ENCODE peak calls at places on chromosomes 3 and 15, in five cellular contexts. J is H1, E is HepG2, C is K562, K is A549. S is an unnamed sample.

GRCh38 chr15:57057134-57057930 is 138.9 kb downstream of the TCF12 start:
- DNase-seq in J (no peak), E (no peak), C (no peak), K (no peak), S (no peak)

GRCh38 chr15:45731331-45731730 is 96.5 kb downstream of the SQOR start:
- DNase-seq in J (no peak), E (no peak), C (no peak), K (no peak), S (no peak)

GRCh38 chr3:61966200-61966599 is 404.8 kb downstream of the PTPRG start:
- DNase-seq in J (no peak), E (peak; percentile 34), C (no peak), K (no peak), S (peak; percentile 4)

GRCh38 chr3:93924491-93924890 is 49.2 kb downstream of the PROS1 start:
- DNase-seq in J (no peak), E (no peak), C (no peak), K (no peak), S (no peak)

GRCh38 chr3:87225659-87226058 is 1.4 kb upstream of the CHMP2B start:
- DNase-seq in J (no peak), E (no peak), C (no peak), K (no peak), S (no peak)

GRCh38 chr3:197503652-197504051 is 52.1 kb downstream of the BDH1 start:
- DNase-seq in J (no peak), E (no peak), C (no peak), K (no peak), S (no peak)

GRCh38 chr3:73141531-73141930 is 80.1 kb downstream of the EBLN2 start:
- DNase-seq in J (no peak), E (no peak), C (no peak), K (no peak), S (no peak)

GRCh38 chr3:71010731-71011455 is 572.6 kb downstream of the FOXP1 start:
- DNase-seq in J (no peak), E (no peak), C (peak; percentile 18), K (no peak), S (peak; percentile 31)

GRCh38 chr3:134083008-134083407 is 53.3 kb upstream of the SLCO2A1 start:
- DNase-seq in J (no peak), E (no peak), C (no peak), K (no peak), S (no peak)

DNA sequence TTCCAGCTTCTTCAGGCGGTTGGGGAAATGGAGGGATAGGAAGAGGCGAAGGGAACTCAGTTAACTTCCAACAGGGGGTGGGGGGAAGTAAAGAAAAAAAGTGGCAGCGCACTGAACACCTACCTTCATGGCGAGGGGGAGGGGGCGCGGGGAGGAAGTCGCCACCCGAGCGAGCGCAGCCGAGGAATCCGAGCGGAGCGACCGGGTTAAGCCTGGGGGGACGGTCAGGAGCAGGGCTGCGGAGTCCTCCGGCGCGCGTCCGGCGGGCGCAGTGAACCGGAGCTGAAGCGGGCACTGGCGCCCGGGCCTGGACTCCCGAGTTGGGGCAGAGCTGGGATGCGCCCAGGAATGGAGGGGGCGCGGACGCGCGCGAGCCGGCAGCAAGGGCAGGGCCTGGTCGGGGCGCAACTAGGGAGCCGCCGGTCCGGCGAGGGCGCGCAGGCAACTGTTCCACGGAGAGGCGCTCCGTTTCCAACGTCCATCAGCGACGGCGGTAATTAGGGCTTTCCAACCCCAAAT is at the start of gene WNT5A:
- DNase-seq in J (no peak), E (no peak), C (no peak), K (peak; percentile 41), S (no peak)
- TF ChIP-seq MAFK in J (no peak), E (no peak), C (no peak), K (no peak), S (no peak)

DNA sequence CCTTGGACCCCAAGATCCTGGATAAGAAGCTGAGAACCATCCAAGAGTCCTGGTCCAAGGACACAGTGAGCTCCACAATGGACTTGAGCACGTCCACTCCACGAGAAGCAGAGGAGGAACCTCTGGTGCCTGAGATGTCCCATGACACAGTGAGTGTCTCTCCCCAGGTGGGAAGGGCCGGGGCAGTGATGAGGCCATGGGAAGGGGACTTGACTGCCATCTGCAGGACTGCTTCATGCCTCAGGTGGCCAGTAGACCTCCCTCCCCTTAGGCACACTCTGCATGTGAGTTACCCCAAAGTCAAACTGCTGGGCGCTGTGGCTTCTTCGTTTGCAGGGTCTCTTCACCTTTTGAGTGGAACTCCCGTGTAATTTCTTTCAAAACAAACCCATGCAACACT is 59.7 kb downstream of the CCDC33 start:
- DNase-seq in J (no peak), E (no peak), C (peak; percentile 43), K (no peak), S (no peak)
- TF ChIP-seq MAFK in J (no peak), E (no peak), C (no peak), K (no peak), S (no peak)

GRCh38 chr3:115982121-115982520 is 358.8 kb downstream of the GAP43 start:
- DNase-seq in J (no peak), E (no peak), C (no peak), K (no peak), S (no peak)

GRCh38 chr3:115990669-115991068 is 367.4 kb downstream of the GAP43 start:
- DNase-seq in J (no peak), E (no peak), C (no peak), K (no peak), S (no peak)

GRCh38 chr3:115989927-115990326 is 366.6 kb downstream of the GAP43 start:
- DNase-seq in J (no peak), E (no peak), C (no peak), K (no peak), S (peak; percentile 90)

GRCh38 chr3:115982629-115983028 is 359.3 kb downstream of the GAP43 start:
- DNase-seq in J (no peak), E (no peak), C (peak; percentile 17), K (no peak), S (no peak)

GRCh38 chr3:115986555-115987207 is 363.4 kb downstream of the GAP43 start:
- DNase-seq in J (no peak), E (peak; percentile 46), C (peak; percentile 58), K (peak; percentile 46), S (peak; percentile 34)
- TF ChIP-seq MAFK in J (no peak), E (no peak), C (no peak), K (no peak), S (no peak)

GRCh38 chr3:44058022-44058867 is 183.4 kb upstream of the TOPAZ1 start:
- DNase-seq in J (no peak), E (no peak), C (no peak), K (no peak), S (peak; percentile 28)
- TF ChIP-seq MAFK in J (no peak), E (no peak), C (no peak), K (no peak), S (no peak)

GRCh38 chr3:46682156-46682555 is 11.3 kb downstream of the ALS2CL start:
- DNase-seq in J (no peak), E (no peak), C (no peak), K (no peak), S (no peak)

GRCh38 chr3:46682974-46683373 is 10.5 kb downstream of the ALS2CL start:
- DNase-seq in J (no peak), E (no peak), C (no peak), K (no peak), S (no peak)

GRCh38 chr3:46685446-46685845 is 8.0 kb downstream of the ALS2CL start:
- DNase-seq in J (no peak), E (no peak), C (no peak), K (no peak), S (no peak)

GRCh38 chr3:46681387-46681786 is 12.1 kb downstream of the ALS2CL start:
- DNase-seq in J (no peak), E (no peak), C (no peak), K (no peak), S (no peak)

GRCh38 chr3:46684881-46685280 is 8.6 kb downstream of the ALS2CL start:
- DNase-seq in J (no peak), E (no peak), C (no peak), K (no peak), S (no peak)
- TF ChIP-seq MAFK in J (no peak), E (no peak), C (no peak), K (no peak), S (no peak)

GRCh38 chr3:52238193-52238760 is 681 bp downstream of the TWF2 start:
- DNase-seq in J (peak; percentile 59), E (peak; percentile 89), C (no peak), K (peak; percentile 20), S (peak; percentile 12)

GRCh38 chr3:52238761-52239701 is at the start of gene TWF2:
- DNase-seq in J (peak; percentile 87), E (peak; percentile 56), C (peak; percentile 95), K (peak; percentile 59), S (peak; percentile 78)

GRCh38 chr3:52240886-52241244 is 1.9 kb upstream of the TWF2 start:
- DNase-seq in J (no peak), E (no peak), C (no peak), K (no peak), S (no peak)

GRCh38 chr3:52242039-52242438 is 3.1 kb upstream of the TWF2 start:
- DNase-seq in J (no peak), E (no peak), C (no peak), K (no peak), S (no peak)

GRCh38 chr3:52240059-52240885 is 1.3 kb upstream of the TWF2 start:
- DNase-seq in J (no peak), E (peak; percentile 59), C (peak; percentile 61), K (peak; percentile 49), S (peak; percentile 98)
- TF ChIP-seq MAFK in J (no peak), E (no peak), C (no peak), K (no peak), S (no peak)

GRCh38 chr3:46082021-46082420 is 54.7 kb upstream of the XCR1 start:
- DNase-seq in J (no peak), E (no peak), C (no peak), K (no peak), S (no peak)
- TF ChIP-seq MAFK in J (no peak), E (no peak), C (no peak), K (no peak), S (no peak)